ENCODE peak calls at places on chromosomes 3 and 15, in five cellular contexts. W, G, T, K and N are unnamed samples. For H3K27me3, the result is how much of the 10 kb centered on the place peaks cover.

GRCh38 chr3:197454014-197454413 is 101.8 kb downstream of the BDH1 start:
- DNase-seq in T (peak), K (no peak), W (no peak), G (no peak), N (no peak)

GRCh38 chr15:78327442-78327841 is 12.7 kb upstream of the CRABP1 start:
- DNase-seq in T (no peak), K (no peak), G (no peak), W (no peak), N (no peak)

GRCh38 chr3:43001094-43001553 is 22.0 kb downstream of the GASK1A start:
- DNase-seq in G (peak), W (no peak), T (no peak), K (peak), N (no peak)

GRCh38 chr15:98853593-98854420 is 153.8 kb downstream of the PGPEP1L start:
- DNase-seq in G (no peak), W (no peak), K (no peak), T (no peak), N (no peak)

GRCh38 chr3:99545941-99546580 is 92.3 kb upstream of the COL8A1 start:
- DNase-seq in W (peak), K (no peak), G (no peak), T (no peak), N (no peak)

GRCh38 chr3:143538577-143538981 is 309.7 kb downstream of the SLC9A9 start:
- DNase-seq in T (no peak), G (no peak), K (no peak), W (peak), N (no peak)

GRCh38 chr15:66085128-66085527 is 168.4 kb downstream of the MEGF11 start:
- DNase-seq in W (no peak), K (no peak), T (no peak), G (no peak), N (no peak)

GRCh38 chr3:61663728-61664492 is 102.5 kb downstream of the PTPRG start:
- DNase-seq in G (no peak), K (no peak), W (no peak), T (peak), N (no peak)

GRCh38 chr3:59517448-59517847 is 467.6 kb upstream of the CFAP20DC start:
- DNase-seq in K (no peak), T (no peak), G (no peak), W (no peak), N (no peak)

DNA sequence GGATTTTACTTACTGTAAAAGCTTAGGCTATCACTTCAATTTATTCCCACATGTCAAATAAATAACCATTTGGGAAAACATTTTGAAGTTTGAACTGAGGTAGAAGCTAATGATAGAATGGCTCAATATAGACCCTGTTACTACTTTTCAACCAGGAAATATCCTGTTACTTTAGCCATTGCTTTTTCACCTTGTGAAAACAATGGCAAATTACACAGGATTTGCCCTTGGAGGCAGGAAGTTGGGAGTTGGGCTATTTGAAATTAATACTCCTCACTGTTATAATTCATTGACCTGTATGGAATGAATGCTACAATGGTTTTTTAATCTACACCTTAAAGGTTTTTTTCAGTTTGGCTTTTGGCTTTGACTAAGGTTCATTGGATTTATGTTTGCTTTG is 98.1 kb upstream of the UBE2E2 start:
- DNase-seq in T (no peak), G (no peak), K (no peak), W (peak), N (no peak)
- H3K27me3 ChIP-seq in T (under half), G (under half), K (under half), W (under half), N (under half)

GRCh38 chr15:90644526-90644925 is 72.6 kb upstream of the BLM start:
- DNase-seq in W (no peak), G (no peak), K (no peak), T (no peak), N (no peak)

GRCh38 chr15:90643301-90643632 is 73.9 kb upstream of the BLM start:
- DNase-seq in T (no peak), K (no peak), W (no peak), G (no peak), N (no peak)

GRCh38 chr15:90641581-90642463 is 75.3 kb upstream of the BLM start:
- DNase-seq in T (no peak), W (no peak), G (no peak), K (no peak), N (no peak)

GRCh38 chr15:90640862-90641261 is 76.3 kb upstream of the BLM start:
- DNase-seq in T (no peak), K (no peak), G (no peak), W (no peak), N (no peak)

DNA sequence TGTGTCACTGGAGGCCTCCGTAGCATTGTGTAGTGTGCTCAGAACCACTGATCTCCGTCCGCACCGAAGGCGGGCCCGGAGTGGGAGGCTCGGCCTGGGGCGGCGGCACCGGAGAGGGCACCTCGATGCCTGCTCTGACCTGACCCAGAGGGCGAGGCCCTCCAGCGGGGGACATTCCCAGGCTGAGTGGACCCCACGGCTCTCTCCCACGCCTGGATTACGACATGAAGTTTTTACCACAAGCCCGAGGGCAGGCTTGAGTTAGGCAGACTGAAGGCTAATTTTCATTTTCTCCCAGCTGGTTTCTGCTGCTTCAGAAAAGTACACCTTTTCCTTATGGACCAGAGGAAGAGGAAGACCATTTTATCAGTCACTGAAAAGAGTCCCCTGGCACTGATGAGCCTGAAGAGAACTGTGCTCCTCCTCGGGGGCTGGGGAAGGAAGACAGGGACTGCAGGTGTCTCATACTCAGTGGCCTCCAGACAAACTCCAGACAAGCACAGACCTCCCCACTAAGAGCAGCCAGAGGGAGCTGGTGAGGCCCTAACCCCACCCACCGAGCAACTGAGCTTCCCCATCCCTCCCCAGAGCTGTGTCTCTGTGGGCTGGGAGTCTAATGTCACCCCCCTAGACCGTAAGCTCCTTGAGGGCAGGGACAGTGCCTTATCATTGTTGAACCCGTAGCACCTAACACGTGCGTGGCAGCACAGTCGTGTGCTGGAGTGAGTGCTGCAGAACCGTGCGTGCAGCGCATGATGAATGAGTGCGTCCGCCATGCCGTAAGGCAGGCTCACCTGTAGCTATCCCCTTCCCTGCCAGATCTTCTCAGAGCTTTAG is 74.5 kb upstream of the BLM start:
- DNase-seq in K (no peak), G (no peak), T (no peak), W (no peak), N (no peak)
- TF ChIP-seq CTCF in K (no peak), G (no peak), T (no peak), W (no peak), N (no peak)

DNA sequence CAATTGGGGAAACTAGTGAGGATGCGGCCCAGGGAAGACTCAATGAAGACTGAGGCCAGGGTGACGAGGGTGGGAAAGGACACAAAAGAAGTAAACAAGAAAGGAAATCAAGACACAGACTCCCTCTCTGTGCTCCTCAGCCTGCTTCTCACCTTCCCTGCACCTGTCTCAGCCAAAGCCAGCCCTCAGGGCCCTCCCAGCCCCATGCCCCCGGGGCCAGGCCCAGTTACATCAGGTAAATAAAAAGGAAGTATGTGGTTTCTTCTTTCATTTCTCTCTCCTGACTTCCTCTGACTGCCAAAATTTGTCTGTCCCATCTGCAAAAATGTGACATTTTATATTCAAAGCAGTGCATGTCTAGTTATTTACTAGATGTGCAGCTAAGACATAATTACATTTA is 328.0 kb downstream of the UACA start:
- DNase-seq in W (no peak), G (no peak), K (no peak), T (no peak), N (no peak)
- H3K27me3 ChIP-seq in W (under half), G (under half), K (under half), T (under half), N (under half)

GRCh38 chr15:87564666-87565065 is 691.9 kb downstream of the NTRK3 start:
- DNase-seq in W (no peak), K (no peak), G (no peak), T (no peak), N (no peak)
- TF ChIP-seq CTCF in W (no peak), K (no peak), G (no peak), T (no peak), N (no peak)